ENCODE peak calls at places on chromosomes 7 and 10, in six cellular contexts. H is left cardiac atrium; W is NCI-H774; V is NCI-H1092 treated with DMSO at 0.1 percent for 48 hours; P is activated CD4-positive, alpha-beta T cell treated with anti-CD3 and anti-CD28 coated beads for 48 hours; Z is stimulated activated CD8-positive, alpha-beta memory T cell treated with anti-CD3 and anti-CD28 coated beads, Interleukin-4, amount 100 ng/mL, for 1 hour. G is an unnamed sample.

GRCh38 chr10:87734987-87735827 is 75.5 kb downstream of the PAPSS2 start:
- DNase-seq in P (no peak), Z (no peak), V (peak), H (no peak), W (no peak), G (peak)

GRCh38 chr10:70771311-70772194 is 13.6 kb downstream of the TBATA start:
- DNase-seq in W (no peak), Z (no peak), H (no peak), V (no peak), P (no peak), G (no peak)

GRCh38 chr7:55975944-55976633 is 11.7 kb downstream of the NIPSNAP2 start:
- DNase-seq in W (peak), H (no peak), Z (no peak), V (peak), P (no peak), G (no peak)

GRCh38 chr10:103053659-103054581 is 135.8 kb downstream of the CNNM2 start:
- DNase-seq in Z (peak), W (no peak), V (no peak), P (peak), H (peak), G (peak)

GRCh38 chr7:29343379-29343778 is 148.8 kb downstream of the CHN2 start:
- DNase-seq in W (no peak), H (no peak), P (no peak), V (no peak), Z (no peak), G (no peak)

GRCh38 chr7:79593819-79594218 is 140.4 kb upstream of the MAGI2 start:
- DNase-seq in Z (no peak), H (no peak), W (no peak), V (peak), P (no peak), G (peak)

GRCh38 chr7:112143567-112143966 is 62.6 kb downstream of the DOCK4 start:
- DNase-seq in Z (no peak), V (no peak), H (peak), P (no peak), W (no peak), G (peak)

GRCh38 chr10:13120786-13121499 is 21.0 kb downstream of the OPTN start:
- DNase-seq in Z (no peak), H (no peak), W (no peak), V (no peak), P (no peak), G (no peak)

GRCh38 chr7:137890449-137890916 is 43.7 kb upstream of the DGKI start:
- DNase-seq in H (peak), Z (no peak), P (peak), W (no peak), V (no peak), G (no peak)

GRCh38 chr10:6200588-6201510 is 1.9 kb upstream of the PFKFB3 start:
- DNase-seq in H (peak), V (no peak), W (no peak), Z (peak), P (peak), G (peak)

GRCh38 chr7:356691-357462 is 66.9 kb downstream of the FOXL3 start:
- DNase-seq in W (no peak), H (no peak), P (no peak), Z (no peak), V (no peak), G (no peak)

GRCh38 chr7:10913457-10913856 is 60.2 kb upstream of the PHF14 start:
- DNase-seq in P (no peak), V (no peak), Z (no peak), W (no peak), H (no peak), G (no peak)

GRCh38 chr7:24665564-24666294 is 91.5 kb downstream of the GSDME start:
- DNase-seq in H (no peak), W (peak), P (peak), Z (no peak), V (peak), G (peak)

GRCh38 chr7:141361479-141361878 is 189.7 kb upstream of the AGK start:
- DNase-seq in W (no peak), H (no peak), Z (no peak), P (no peak), V (no peak), G (no peak)

GRCh38 chr10:131532291-131532690 is 220.8 kb upstream of the TCERG1L start:
- DNase-seq in Z (no peak), W (no peak), V (no peak), P (no peak), H (no peak), G (no peak)

GRCh38 chr10:10294801-10295515 is 722.7 kb upstream of the CELF2 start:
- DNase-seq in V (peak), W (peak), Z (no peak), P (no peak), H (no peak), G (peak)

GRCh38 chr7:106823631-106824030 is 41.5 kb upstream of the PIK3CG start:
- DNase-seq in H (no peak), P (no peak), Z (no peak), W (no peak), V (no peak), G (no peak)

GRCh38 chr10:133275683-133276092 is 980 bp downstream of the ADAM8 start:
- DNase-seq in W (no peak), P (peak), V (no peak), H (no peak), Z (no peak), G (no peak)

GRCh38 chr7:43038229-43038628 is 74.2 kb upstream of the HECW1 start:
- DNase-seq in V (no peak), Z (no peak), H (no peak), W (no peak), P (no peak), G (no peak)